ENCODE peak calls at places on chromosomes 16 and 17, in four cellular contexts. One of them, this sample, is unnamed.

GRCh38 chr17:28716740-28717577 is 709 bp downstream of the RAB34 start:
- DNase-seq in stimulated activated CD4-positive, alpha-beta T cell treated with anti-CD3 and anti-CD28 coated beads, Interleukin-1b, Interleukin-23, amount 100 ng/mL, for 1 hour: no peak
- DNase-seq in ACHN: peak
- DNase-seq in HEK293T: no peak
- DNase-seq in this sample: no peak

GRCh38 chr16:67235816-67236547 is 9.1 kb downstream of the TMEM208 start:
- DNase-seq in HEK293T: no peak
- DNase-seq in stimulated activated CD4-positive, alpha-beta T cell treated with anti-CD3 and anti-CD28 coated beads, Interleukin-1b, Interleukin-23, amount 100 ng/mL, for 1 hour: no peak
- DNase-seq in ACHN: no peak
- DNase-seq in this sample: no peak

GRCh38 chr16:2816751-2817495 is at the start of gene PRSS21:
- DNase-seq in HEK293T: no peak
- DNase-seq in stimulated activated CD4-positive, alpha-beta T cell treated with anti-CD3 and anti-CD28 coated beads, Interleukin-1b, Interleukin-23, amount 100 ng/mL, for 1 hour: no peak
- DNase-seq in ACHN: no peak
- DNase-seq in this sample: no peak

GRCh38 chr17:38761612-38762011 is 9.1 kb downstream of the PSMB3 start:
- DNase-seq in stimulated activated CD4-positive, alpha-beta T cell treated with anti-CD3 and anti-CD28 coated beads, Interleukin-1b, Interleukin-23, amount 100 ng/mL, for 1 hour: no peak
- DNase-seq in HEK293T: peak
- DNase-seq in ACHN: peak
- DNase-seq in this sample: no peak

GRCh38 chr16:1964046-1964505 is 550 bp downstream of the RPS2 start:
- DNase-seq in ACHN: peak
- DNase-seq in stimulated activated CD4-positive, alpha-beta T cell treated with anti-CD3 and anti-CD28 coated beads, Interleukin-1b, Interleukin-23, amount 100 ng/mL, for 1 hour: no peak
- DNase-seq in HEK293T: no peak
- DNase-seq in this sample: no peak

GRCh38 chr17:40316571-40317344 is 7.8 kb downstream of the RARA start:
- DNase-seq in HEK293T: peak
- DNase-seq in ACHN: peak
- DNase-seq in stimulated activated CD4-positive, alpha-beta T cell treated with anti-CD3 and anti-CD28 coated beads, Interleukin-1b, Interleukin-23, amount 100 ng/mL, for 1 hour: no peak
- DNase-seq in this sample: no peak

GRCh38 chr17:9055281-9055680 is 34.0 kb downstream of the NTN1 start:
- DNase-seq in stimulated activated CD4-positive, alpha-beta T cell treated with anti-CD3 and anti-CD28 coated beads, Interleukin-1b, Interleukin-23, amount 100 ng/mL, for 1 hour: no peak
- DNase-seq in ACHN: no peak
- DNase-seq in HEK293T: no peak
- DNase-seq in this sample: no peak

GRCh38 chr17:10316986-10317834 is 55.6 kb downstream of the MYH13 start:
- DNase-seq in HEK293T: peak
- DNase-seq in ACHN: peak
- DNase-seq in stimulated activated CD4-positive, alpha-beta T cell treated with anti-CD3 and anti-CD28 coated beads, Interleukin-1b, Interleukin-23, amount 100 ng/mL, for 1 hour: no peak
- DNase-seq in this sample: peak

GRCh38 chr16:68237243-68238028 is 1.5 kb upstream of the ESRP2 start:
- DNase-seq in ACHN: peak
- DNase-seq in stimulated activated CD4-positive, alpha-beta T cell treated with anti-CD3 and anti-CD28 coated beads, Interleukin-1b, Interleukin-23, amount 100 ng/mL, for 1 hour: peak
- DNase-seq in HEK293T: peak
- DNase-seq in this sample: peak

GRCh38 chr17:14212401-14212800 is 24.3 kb downstream of the CDRT15 start:
- DNase-seq in ACHN: no peak
- DNase-seq in stimulated activated CD4-positive, alpha-beta T cell treated with anti-CD3 and anti-CD28 coated beads, Interleukin-1b, Interleukin-23, amount 100 ng/mL, for 1 hour: no peak
- DNase-seq in HEK293T: no peak
- DNase-seq in this sample: no peak

GRCh38 chr16:57392694-57393093 is 11.9 kb upstream of the CCL17 start:
- DNase-seq in ACHN: no peak
- DNase-seq in stimulated activated CD4-positive, alpha-beta T cell treated with anti-CD3 and anti-CD28 coated beads, Interleukin-1b, Interleukin-23, amount 100 ng/mL, for 1 hour: no peak
- DNase-seq in HEK293T: no peak
- DNase-seq in this sample: no peak

GRCh38 chr16:87846705-87847466 is 22.4 kb downstream of the SLC7A5 start:
- DNase-seq in stimulated activated CD4-positive, alpha-beta T cell treated with anti-CD3 and anti-CD28 coated beads, Interleukin-1b, Interleukin-23, amount 100 ng/mL, for 1 hour: no peak
- DNase-seq in ACHN: no peak
- DNase-seq in HEK293T: no peak
- DNase-seq in this sample: no peak

GRCh38 chr17:1985686-1986085 is 39.4 kb downstream of the RTN4RL1 start:
- DNase-seq in ACHN: no peak
- DNase-seq in stimulated activated CD4-positive, alpha-beta T cell treated with anti-CD3 and anti-CD28 coated beads, Interleukin-1b, Interleukin-23, amount 100 ng/mL, for 1 hour: no peak
- DNase-seq in HEK293T: no peak
- DNase-seq in this sample: no peak

GRCh38 chr16:89871895-89872294 is 1.5 kb upstream of the TCF25 start:
- DNase-seq in HEK293T: no peak
- DNase-seq in ACHN: no peak
- DNase-seq in stimulated activated CD4-positive, alpha-beta T cell treated with anti-CD3 and anti-CD28 coated beads, Interleukin-1b, Interleukin-23, amount 100 ng/mL, for 1 hour: no peak
- DNase-seq in this sample: no peak

GRCh38 chr17:59851431-59852375 is 41.0 kb downstream of the TUBD1 start:
- DNase-seq in ACHN: peak
- DNase-seq in HEK293T: no peak
- DNase-seq in stimulated activated CD4-positive, alpha-beta T cell treated with anti-CD3 and anti-CD28 coated beads, Interleukin-1b, Interleukin-23, amount 100 ng/mL, for 1 hour: no peak
- DNase-seq in this sample: no peak

GRCh38 chr16:71526111-71526998 is at the start of gene CHST4:
- DNase-seq in stimulated activated CD4-positive, alpha-beta T cell treated with anti-CD3 and anti-CD28 coated beads, Interleukin-1b, Interleukin-23, amount 100 ng/mL, for 1 hour: no peak
- DNase-seq in ACHN: peak
- DNase-seq in HEK293T: peak
- DNase-seq in this sample: no peak

GRCh38 chr16:50547340-50547865 is 793 bp upstream of the NKD1 start:
- DNase-seq in HEK293T: peak
- DNase-seq in ACHN: peak
- DNase-seq in stimulated activated CD4-positive, alpha-beta T cell treated with anti-CD3 and anti-CD28 coated beads, Interleukin-1b, Interleukin-23, amount 100 ng/mL, for 1 hour: peak
- DNase-seq in this sample: no peak

GRCh38 chr17:29399634-29400033 is 9.5 kb downstream of the TAOK1 start:
- DNase-seq in ACHN: no peak
- DNase-seq in HEK293T: no peak
- DNase-seq in stimulated activated CD4-positive, alpha-beta T cell treated with anti-CD3 and anti-CD28 coated beads, Interleukin-1b, Interleukin-23, amount 100 ng/mL, for 1 hour: no peak
- DNase-seq in this sample: no peak

GRCh38 chr16:2162676-2163118 is 7.1 kb downstream of the TRAF7 start:
- DNase-seq in HEK293T: no peak
- DNase-seq in ACHN: no peak
- DNase-seq in stimulated activated CD4-positive, alpha-beta T cell treated with anti-CD3 and anti-CD28 coated beads, Interleukin-1b, Interleukin-23, amount 100 ng/mL, for 1 hour: no peak
- DNase-seq in this sample: no peak

GRCh38 chr17:44222112-44222869 is 2.8 kb upstream of the UBTF start:
- DNase-seq in HEK293T: no peak
- DNase-seq in stimulated activated CD4-positive, alpha-beta T cell treated with anti-CD3 and anti-CD28 coated beads, Interleukin-1b, Interleukin-23, amount 100 ng/mL, for 1 hour: no peak
- DNase-seq in ACHN: peak
- DNase-seq in this sample: no peak

GRCh38 chr17:70130274-70130673 is 39.1 kb upstream of the KCNJ2 start:
- DNase-seq in ACHN: no peak
- DNase-seq in HEK293T: no peak
- DNase-seq in stimulated activated CD4-positive, alpha-beta T cell treated with anti-CD3 and anti-CD28 coated beads, Interleukin-1b, Interleukin-23, amount 100 ng/mL, for 1 hour: no peak
- DNase-seq in this sample: peak

GRCh38 chr17:79331492-79331891 is 256.9 kb downstream of the ENGASE start:
- DNase-seq in HEK293T: no peak
- DNase-seq in ACHN: no peak
- DNase-seq in stimulated activated CD4-positive, alpha-beta T cell treated with anti-CD3 and anti-CD28 coated beads, Interleukin-1b, Interleukin-23, amount 100 ng/mL, for 1 hour: no peak
- DNase-seq in this sample: no peak

GRCh38 chr17:64130559-64131001 is 636 bp upstream of the ERN1 start:
- DNase-seq in HEK293T: no peak
- DNase-seq in stimulated activated CD4-positive, alpha-beta T cell treated with anti-CD3 and anti-CD28 coated beads, Interleukin-1b, Interleukin-23, amount 100 ng/mL, for 1 hour: peak
- DNase-seq in ACHN: no peak
- DNase-seq in this sample: no peak

GRCh38 chr16:50313596-50314483 is 47.5 kb downstream of the ADCY7 start:
- DNase-seq in stimulated activated CD4-positive, alpha-beta T cell treated with anti-CD3 and anti-CD28 coated beads, Interleukin-1b, Interleukin-23, amount 100 ng/mL, for 1 hour: no peak
- DNase-seq in ACHN: no peak
- DNase-seq in HEK293T: no peak
- DNase-seq in this sample: no peak

GRCh38 chr17:75521951-75522727 is 3.4 kb upstream of the LLGL2 start:
- DNase-seq in HEK293T: no peak
- DNase-seq in stimulated activated CD4-positive, alpha-beta T cell treated with anti-CD3 and anti-CD28 coated beads, Interleukin-1b, Interleukin-23, amount 100 ng/mL, for 1 hour: no peak
- DNase-seq in ACHN: no peak
- DNase-seq in this sample: no peak

GRCh38 chr17:83099570-83100181 is 20.3 kb downstream of the METRNL start:
- DNase-seq in HEK293T: no peak
- DNase-seq in stimulated activated CD4-positive, alpha-beta T cell treated with anti-CD3 and anti-CD28 coated beads, Interleukin-1b, Interleukin-23, amount 100 ng/mL, for 1 hour: no peak
- DNase-seq in ACHN: no peak
- DNase-seq in this sample: no peak

GRCh38 chr16:89957214-89957785 is 8.7 kb downstream of the DEF8 start:
- DNase-seq in ACHN: no peak
- DNase-seq in HEK293T: no peak
- DNase-seq in stimulated activated CD4-positive, alpha-beta T cell treated with anti-CD3 and anti-CD28 coated beads, Interleukin-1b, Interleukin-23, amount 100 ng/mL, for 1 hour: no peak
- DNase-seq in this sample: no peak

GRCh38 chr17:34797724-34798123 is 163.5 kb downstream of the CCT6B start:
- DNase-seq in ACHN: peak
- DNase-seq in stimulated activated CD4-positive, alpha-beta T cell treated with anti-CD3 and anti-CD28 coated beads, Interleukin-1b, Interleukin-23, amount 100 ng/mL, for 1 hour: no peak
- DNase-seq in HEK293T: peak
- DNase-seq in this sample: peak